ENCODE peak calls at places on chromosomes 7 and 10, in seven cellular contexts. Q is WERI-Rb-1, A is astrocyte, O is IMR-90, L is mammary epithelial cell, Z is heart left ventricle, S is foreskin keratinocyte. M is an unnamed sample.

GRCh38 chr7:139570119-139570518 is 46.6 kb downstream of the CLEC2L start:
- DNase-seq in Q (no peak), A (no peak), O (no peak), L (no peak), Z (no peak), S (no peak), M (no peak)

GRCh38 chr7:135414850-135415439 is 95.0 kb downstream of the CNOT4 start:
- DNase-seq in Q (peak; percentile 56), A (peak; percentile 29), O (peak; percentile 64), L (peak; percentile 24), Z (no peak), S (peak; percentile 32), M (peak; percentile 3)

GRCh38 chr10:121070671-121071070 is 219.5 kb downstream of the WDR11 start:
- DNase-seq in Q (no peak), A (no peak), O (no peak), L (no peak), Z (no peak), S (no peak), M (no peak)

GRCh38 chr10:7243873-7244272 is 167.0 kb downstream of the SFMBT2 start:
- DNase-seq in Q (no peak), A (no peak), O (no peak), L (no peak), Z (no peak), S (no peak), M (no peak)

GRCh38 chr10:86368046-86368445 is 1.5 kb upstream of the GRID1 start:
- DNase-seq in Q (peak; percentile 1), A (no peak), O (no peak), L (no peak), Z (no peak), S (no peak), M (no peak)

GRCh38 chr10:97882142-97883091 is 32.8 kb downstream of the GOLGA7B start:
- DNase-seq in Q (no peak), A (peak; percentile 90), O (peak; percentile 51), L (peak; percentile 100), Z (no peak), S (peak; percentile 94), M (peak; percentile 97)

GRCh38 chr7:112038353-112038752 is 167.8 kb downstream of the DOCK4 start:
- DNase-seq in Q (peak; percentile 14), A (no peak), O (no peak), L (no peak), Z (no peak), S (no peak), M (no peak)

GRCh38 chr10:123241391-123242141 is 87.4 kb downstream of the BUB3 start:
- DNase-seq in Q (no peak), A (no peak), O (no peak), L (no peak), Z (no peak), S (no peak), M (no peak)

GRCh38 chr7:20236790-20237189 is 19.6 kb upstream of the MACC1 start:
- DNase-seq in Q (no peak), A (peak; percentile 77), O (peak; percentile 46), L (peak; percentile 78), Z (no peak), S (peak; percentile 88), M (no peak)

GRCh38 chr10:80487791-80488538 is 33.9 kb downstream of the TSPAN14 start:
- DNase-seq in Q (no peak), A (no peak), O (no peak), L (no peak), Z (no peak), S (no peak), M (no peak)

GRCh38 chr7:156196649-156197048 is 384.4 kb upstream of the SHH start:
- DNase-seq in Q (no peak), A (no peak), O (no peak), L (no peak), Z (no peak), S (no peak), M (no peak)

GRCh38 chr7:156470399-156471320 is 169.9 kb upstream of the RNF32 start:
- DNase-seq in Q (no peak), A (no peak), O (no peak), L (no peak), Z (no peak), S (no peak), M (no peak)

GRCh38 chr10:117168135-117168674 is 29.1 kb upstream of the KCNK18 start:
- DNase-seq in Q (peak; percentile 72), A (peak; percentile 10), O (peak; percentile 10), L (peak; percentile 13), Z (peak; percentile 38), S (peak; percentile 25), M (peak; percentile 83)

GRCh38 chr7:38600746-38601145 is 30.4 kb downstream of the AMPH start:
- DNase-seq in Q (no peak), A (no peak), O (no peak), L (no peak), Z (no peak), S (no peak), M (no peak)

GRCh38 chr7:120303105-120303504 is 30.1 kb downstream of the KCND2 start:
- DNase-seq in Q (no peak), A (no peak), O (no peak), L (no peak), Z (no peak), S (no peak), M (no peak)

GRCh38 chr7:46695045-46695708 is 774.1 kb upstream of the IGFBP3 start:
- DNase-seq in Q (no peak), A (no peak), O (no peak), L (no peak), Z (no peak), S (no peak), M (no peak)

GRCh38 chr10:113476191-113476590 is 76.7 kb upstream of the HABP2 start:
- DNase-seq in Q (no peak), A (no peak), O (no peak), L (no peak), Z (no peak), S (no peak), M (no peak)

GRCh38 chr10:18140149-18140956 is at the start of gene CACNB2:
- DNase-seq in Q (peak; percentile 67), A (peak; percentile 53), O (peak; percentile 51), L (peak; percentile 13), Z (peak; percentile 75), S (no peak), M (no peak)

DNA sequence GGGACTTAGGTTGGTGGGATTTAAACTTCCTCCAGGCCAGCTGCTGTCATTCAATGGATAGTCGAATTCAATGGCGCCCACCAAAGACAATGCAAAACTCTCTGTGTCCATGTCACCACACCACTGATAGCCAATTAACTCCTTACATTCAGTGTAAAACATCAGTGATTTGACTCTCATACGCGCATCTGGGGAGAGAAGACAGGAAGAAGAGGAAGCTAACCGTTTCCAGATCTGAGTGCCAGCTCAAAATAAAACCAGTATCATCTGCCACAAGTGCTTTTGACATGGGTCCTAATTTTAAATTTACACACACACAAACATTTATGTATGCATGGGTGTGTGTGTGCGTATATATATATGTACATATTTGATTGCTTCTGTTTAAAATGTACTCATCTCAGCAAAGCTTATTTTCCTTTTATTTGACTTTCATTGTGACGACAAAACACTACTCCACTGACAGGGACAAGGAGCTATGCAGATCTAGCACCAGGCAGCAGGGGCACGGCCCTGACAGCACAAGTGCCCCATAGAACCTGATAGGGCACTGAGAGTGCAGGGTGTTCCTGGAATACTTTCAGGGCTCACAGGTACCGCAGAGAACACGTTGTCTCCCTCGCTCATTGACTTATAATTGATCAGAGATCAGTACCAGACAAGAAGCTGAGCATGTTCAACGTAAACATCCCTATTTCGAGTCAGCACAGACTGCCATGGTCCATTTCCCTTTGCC is 176.2 kb downstream of the COBL start:
- DNase-seq in Q (no peak), A (no peak), O (no peak), L (no peak), Z (no peak), S (no peak), M (no peak)
- H3K27ac ChIP-seq in Q (no peak overlapping the region), A (no peak overlapping the region), O (no peak overlapping the region), L (no peak overlapping the region), Z (peak overlapping the region; percentile 66), S (no peak overlapping the region), M (no peak overlapping the region)

GRCh38 chr10:32190890-32191491 is 134.8 kb upstream of the KIF5B start:
- DNase-seq in Q (no peak), A (no peak), O (peak; percentile 36), L (peak; percentile 27), Z (no peak), S (peak; percentile 18), M (peak; percentile 22)

GRCh38 chr10:32187686-32188085 is 131.5 kb upstream of the KIF5B start:
- DNase-seq in Q (no peak), A (no peak), O (no peak), L (no peak), Z (no peak), S (no peak), M (no peak)

DNA sequence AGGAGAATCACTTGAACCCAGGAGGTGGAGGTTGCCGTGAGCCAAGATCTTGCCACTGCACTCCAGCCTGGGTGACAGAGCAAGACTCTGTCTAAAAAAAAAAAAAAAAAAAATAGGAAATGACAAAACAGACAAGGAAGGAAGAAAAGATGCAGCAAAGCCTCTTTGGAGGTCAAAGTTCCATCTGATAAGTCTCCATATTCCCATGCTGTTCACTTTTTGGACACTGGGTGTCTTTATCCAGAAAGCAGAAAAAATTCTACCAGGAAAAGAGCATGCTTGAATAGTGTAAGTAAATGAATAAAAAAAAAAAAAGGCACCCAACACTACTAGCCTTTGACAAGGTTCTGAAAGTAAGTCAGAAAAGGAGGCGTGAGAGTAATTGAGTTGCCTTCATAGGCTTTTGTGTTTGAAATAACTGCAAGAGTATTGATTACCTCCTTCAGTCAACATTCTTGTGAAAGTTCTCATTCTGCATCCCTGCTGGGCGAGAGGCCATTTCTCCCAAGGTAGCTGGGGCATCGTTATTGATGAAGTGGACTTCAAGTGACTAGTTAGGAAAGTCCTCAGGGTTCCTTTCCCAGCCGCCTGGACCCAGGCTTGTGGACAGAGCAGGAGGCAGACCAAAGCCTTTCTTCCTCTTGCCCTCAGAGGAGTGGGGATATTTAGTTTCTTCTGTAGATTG is 133.3 kb upstream of the KIF5B start:
- DNase-seq in Q (no peak), A (peak; percentile 12), O (peak; percentile 35), L (no peak), Z (no peak), S (no peak), M (no peak)
- TF ChIP-seq CTCF in Q (no peak), A (peak; percentile 22), O (peak; percentile 23), L (peak; percentile 14), Z (no peak), S (peak; percentile 23), M (no peak)

DNA sequence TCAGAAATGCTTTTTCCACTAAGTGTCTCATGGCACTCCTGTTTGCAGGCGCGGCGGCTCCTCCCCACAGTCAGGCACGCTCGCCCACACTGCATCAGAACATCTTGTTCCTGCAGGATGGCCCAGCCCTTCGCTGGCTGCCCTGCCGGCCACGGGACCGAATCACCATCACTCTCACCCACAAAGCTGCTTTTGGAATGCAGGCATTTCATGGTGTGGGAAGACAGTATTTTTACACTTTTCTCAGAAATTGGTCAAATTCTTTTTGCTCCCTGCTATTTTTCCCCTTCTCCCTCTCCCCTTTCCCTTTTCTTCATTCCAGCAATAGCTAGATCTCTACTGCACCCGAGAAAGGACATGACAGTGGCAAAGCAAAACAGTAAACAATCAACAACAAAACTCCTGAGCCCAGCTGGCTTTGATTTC is 176.0 kb upstream of the TNS3 start:
- DNase-seq in Q (no peak), A (peak; percentile 89), O (peak; percentile 73), L (peak; percentile 67), Z (peak; percentile 35), S (no peak), M (peak; percentile 61)
- H3K27ac ChIP-seq in Q (no peak overlapping the region), A (peak overlapping the region; percentile 33), O (no peak overlapping the region), L (peak overlapping the region; percentile 94), Z (peak overlapping the region; percentile 53), S (peak overlapping the region; percentile 52), M (peak overlapping the region; percentile 87)

DNA sequence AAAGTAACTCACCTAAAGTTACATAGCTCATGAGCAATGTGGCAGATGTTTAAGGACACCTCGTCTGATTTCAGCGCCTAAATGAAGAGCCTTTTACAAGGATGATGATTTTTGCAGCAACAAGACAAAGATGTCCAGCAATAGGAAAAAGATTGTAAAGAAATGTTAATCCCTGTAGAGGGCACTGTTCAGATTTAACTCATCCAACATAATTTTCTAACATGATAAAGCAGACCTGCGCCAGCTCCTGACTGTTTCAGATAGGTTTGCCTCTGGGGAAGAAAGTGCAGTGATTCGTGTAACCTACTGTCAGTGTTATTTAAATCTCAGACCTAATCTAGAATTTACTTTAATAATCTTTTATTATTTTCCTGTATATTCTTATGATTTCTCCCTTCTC is 595.2 kb downstream of the AUTS2 start:
- DNase-seq in Q (peak; percentile 12), A (peak; percentile 23), O (peak; percentile 1), L (peak; percentile 14), Z (no peak), S (peak; percentile 48), M (no peak)
- TF ChIP-seq CTCF in Q (peak; percentile 27), A (peak; percentile 21), O (peak; percentile 10), L (peak; percentile 51), Z (peak; percentile 36), S (peak; percentile 65), M (no peak)